ENCODE peak calls at places on chromosomes 2 and 18, in seven cellular contexts. One of them, this sample, is unnamed.

GRCh38 chr2:191291471-191291870 is 46.3 kb downstream of the MYO1B start:
- DNase-seq in MCF 10A: no peak
- DNase-seq in H1: no peak
- DNase-seq in hepatocyte: no peak
- DNase-seq in PC-9: no peak
- DNase-seq in cardiac fibroblast: no peak
- DNase-seq in neural progenitor cell: no peak
- DNase-seq in this sample: no peak

GRCh38 chr2:192515937-192516336 is 321.2 kb upstream of the TMEFF2 start:
- DNase-seq in MCF 10A: no peak
- DNase-seq in neural progenitor cell: no peak
- DNase-seq in H1: no peak
- DNase-seq in cardiac fibroblast: no peak
- DNase-seq in hepatocyte: no peak
- DNase-seq in PC-9: no peak
- DNase-seq in this sample: no peak

GRCh38 chr2:82198809-82199492 is 1894.4 kb upstream of the LRRTM1 start:
- DNase-seq in PC-9: no peak
- DNase-seq in neural progenitor cell: no peak
- DNase-seq in cardiac fibroblast: no peak
- DNase-seq in MCF 10A: no peak
- DNase-seq in hepatocyte: no peak
- DNase-seq in H1: no peak
- DNase-seq in this sample: no peak

GRCh38 chr18:63166142-63166541 is 153.4 kb downstream of the BCL2 start:
- DNase-seq in PC-9: no peak
- DNase-seq in neural progenitor cell: no peak
- DNase-seq in H1: no peak
- DNase-seq in cardiac fibroblast: no peak
- DNase-seq in MCF 10A: no peak
- DNase-seq in hepatocyte: no peak
- DNase-seq in this sample: no peak

GRCh38 chr2:207202645-207203044 is 36.9 kb upstream of the KLF7 start:
- DNase-seq in MCF 10A: peak; percentile 78
- DNase-seq in cardiac fibroblast: peak; percentile 54
- DNase-seq in hepatocyte: peak; percentile 68
- DNase-seq in H1: no peak
- DNase-seq in neural progenitor cell: peak; percentile 79
- DNase-seq in PC-9: peak; percentile 10
- DNase-seq in this sample: peak; percentile 46

GRCh38 chr2:142010871-142011270 is 119.9 kb downstream of the LRP1B start:
- DNase-seq in H1: no peak
- DNase-seq in hepatocyte: no peak
- DNase-seq in cardiac fibroblast: no peak
- DNase-seq in neural progenitor cell: no peak
- DNase-seq in MCF 10A: no peak
- DNase-seq in PC-9: no peak
- DNase-seq in this sample: no peak

GRCh38 chr18:11498821-11499220 is 110.6 kb upstream of the SLC35G4 start:
- DNase-seq in MCF 10A: peak; percentile 38
- DNase-seq in H1: no peak
- DNase-seq in hepatocyte: no peak
- DNase-seq in cardiac fibroblast: no peak
- DNase-seq in neural progenitor cell: no peak
- DNase-seq in PC-9: no peak
- DNase-seq in this sample: peak; percentile 47

GRCh38 chr2:207792244-207792785 is 22.6 kb upstream of the FZD5 start:
- DNase-seq in cardiac fibroblast: peak; percentile 76
- DNase-seq in PC-9: peak; percentile 49
- DNase-seq in hepatocyte: no peak
- DNase-seq in MCF 10A: peak; percentile 77
- DNase-seq in neural progenitor cell: no peak
- DNase-seq in H1: no peak
- DNase-seq in this sample: peak; percentile 71

GRCh38 chr2:215528555-215528954 is 92.7 kb upstream of the FN1 start:
- DNase-seq in cardiac fibroblast: peak; percentile 92
- DNase-seq in PC-9: no peak
- DNase-seq in H1: no peak
- DNase-seq in neural progenitor cell: no peak
- DNase-seq in hepatocyte: peak; percentile 10
- DNase-seq in MCF 10A: peak; percentile 73
- DNase-seq in this sample: peak; percentile 100

GRCh38 chr2:67032091-67032490 is 365.0 kb upstream of the ETAA1 start:
- DNase-seq in neural progenitor cell: no peak
- DNase-seq in H1: no peak
- DNase-seq in hepatocyte: no peak
- DNase-seq in cardiac fibroblast: peak; percentile 39
- DNase-seq in PC-9: no peak
- DNase-seq in MCF 10A: peak; percentile 18
- DNase-seq in this sample: peak; percentile 27

GRCh38 chr2:237358721-237359595 is 55.0 kb downstream of the COL6A3 start:
- DNase-seq in H1: no peak
- DNase-seq in cardiac fibroblast: no peak
- DNase-seq in PC-9: no peak
- DNase-seq in hepatocyte: no peak
- DNase-seq in MCF 10A: no peak
- DNase-seq in neural progenitor cell: no peak
- DNase-seq in this sample: no peak

GRCh38 chr2:12501469-12502147 is 215.1 kb upstream of the TRIB2 start:
- DNase-seq in H1: no peak
- DNase-seq in hepatocyte: no peak
- DNase-seq in MCF 10A: no peak
- DNase-seq in neural progenitor cell: no peak
- DNase-seq in PC-9: no peak
- DNase-seq in cardiac fibroblast: peak; percentile 49
- DNase-seq in this sample: peak; percentile 34

GRCh38 chr2:147623328-147623727 is 221.5 kb upstream of the ACVR2A start:
- DNase-seq in MCF 10A: no peak
- DNase-seq in neural progenitor cell: no peak
- DNase-seq in cardiac fibroblast: no peak
- DNase-seq in hepatocyte: no peak
- DNase-seq in H1: no peak
- DNase-seq in PC-9: no peak
- DNase-seq in this sample: no peak

GRCh38 chr2:76870581-76870980 is 651.6 kb downstream of the LRRTM4 start:
- DNase-seq in PC-9: no peak
- DNase-seq in MCF 10A: peak; percentile 8
- DNase-seq in H1: no peak
- DNase-seq in hepatocyte: no peak
- DNase-seq in cardiac fibroblast: peak; percentile 35
- DNase-seq in neural progenitor cell: no peak
- DNase-seq in this sample: peak; percentile 37

GRCh38 chr18:44423826-44424225 is 256.9 kb upstream of the SETBP1 start:
- DNase-seq in PC-9: no peak
- DNase-seq in hepatocyte: no peak
- DNase-seq in neural progenitor cell: peak; percentile 11
- DNase-seq in H1: no peak
- DNase-seq in cardiac fibroblast: no peak
- DNase-seq in MCF 10A: no peak
- DNase-seq in this sample: no peak

GRCh38 chr2:237734905-237735623 is 63.5 kb upstream of the RBM44 start:
- DNase-seq in neural progenitor cell: no peak
- DNase-seq in MCF 10A: no peak
- DNase-seq in PC-9: no peak
- DNase-seq in hepatocyte: no peak
- DNase-seq in cardiac fibroblast: no peak
- DNase-seq in H1: no peak
- DNase-seq in this sample: no peak

GRCh38 chr2:147469471-147469870 is 375.4 kb upstream of the ACVR2A start:
- DNase-seq in PC-9: no peak
- DNase-seq in neural progenitor cell: peak; percentile 87
- DNase-seq in hepatocyte: no peak
- DNase-seq in MCF 10A: no peak
- DNase-seq in H1: peak; percentile 41
- DNase-seq in cardiac fibroblast: no peak
- DNase-seq in this sample: no peak

GRCh38 chr2:54206596-54206995 is 49.4 kb downstream of the TSPYL6 start:
- DNase-seq in cardiac fibroblast: peak; percentile 68
- DNase-seq in H1: no peak
- DNase-seq in PC-9: no peak
- DNase-seq in neural progenitor cell: peak; percentile 7
- DNase-seq in hepatocyte: peak; percentile 13
- DNase-seq in MCF 10A: peak; percentile 55
- DNase-seq in this sample: peak; percentile 63

GRCh38 chr18:28086530-28087172 is 90.3 kb downstream of the CDH2 start:
- DNase-seq in cardiac fibroblast: peak; percentile 75
- DNase-seq in MCF 10A: peak; percentile 51
- DNase-seq in hepatocyte: no peak
- DNase-seq in PC-9: no peak
- DNase-seq in H1: no peak
- DNase-seq in neural progenitor cell: peak; percentile 62
- DNase-seq in this sample: peak; percentile 60

GRCh38 chr18:48454146-48454796 is 45.1 kb upstream of the ZBTB7C start:
- DNase-seq in neural progenitor cell: no peak
- DNase-seq in PC-9: no peak
- DNase-seq in hepatocyte: no peak
- DNase-seq in cardiac fibroblast: no peak
- DNase-seq in H1: no peak
- DNase-seq in MCF 10A: no peak
- DNase-seq in this sample: no peak

GRCh38 chr2:108449410-108450200 is 599 bp downstream of the GCC2 start:
- DNase-seq in PC-9: peak; percentile 17
- DNase-seq in hepatocyte: peak; percentile 36
- DNase-seq in neural progenitor cell: no peak
- DNase-seq in cardiac fibroblast: peak; percentile 47
- DNase-seq in MCF 10A: no peak
- DNase-seq in H1: no peak
- DNase-seq in this sample: peak; percentile 27

GRCh38 chr2:235831755-235832154 is 336.4 kb downstream of the GBX2 start:
- DNase-seq in MCF 10A: no peak
- DNase-seq in PC-9: no peak
- DNase-seq in cardiac fibroblast: no peak
- DNase-seq in hepatocyte: no peak
- DNase-seq in neural progenitor cell: no peak
- DNase-seq in H1: no peak
- DNase-seq in this sample: no peak

GRCh38 chr2:3379647-3380534 is at the start of gene TRAPPC12:
- DNase-seq in H1: peak; percentile 77
- DNase-seq in cardiac fibroblast: peak; percentile 82
- DNase-seq in neural progenitor cell: peak; percentile 90
- DNase-seq in hepatocyte: peak; percentile 96
- DNase-seq in PC-9: peak; percentile 93
- DNase-seq in MCF 10A: peak; percentile 93
- DNase-seq in this sample: peak; percentile 78

GRCh38 chr2:3377279-3377611 is 373 bp downstream of the EIPR1 start:
- DNase-seq in cardiac fibroblast: peak; percentile 50
- DNase-seq in neural progenitor cell: no peak
- DNase-seq in hepatocyte: no peak
- DNase-seq in MCF 10A: peak; percentile 41
- DNase-seq in H1: no peak
- DNase-seq in PC-9: no peak
- DNase-seq in this sample: peak; percentile 58

GRCh38 chr2:3376821-3377220 is 797 bp downstream of the EIPR1 start:
- DNase-seq in MCF 10A: no peak
- DNase-seq in H1: no peak
- DNase-seq in PC-9: no peak
- DNase-seq in hepatocyte: no peak
- DNase-seq in neural progenitor cell: no peak
- DNase-seq in cardiac fibroblast: no peak
- DNase-seq in this sample: no peak

GRCh38 chr2:3379339-3379646 is 201 bp upstream of the TRAPPC12 start:
- DNase-seq in neural progenitor cell: no peak
- DNase-seq in cardiac fibroblast: no peak
- DNase-seq in H1: no peak
- DNase-seq in hepatocyte: no peak
- DNase-seq in PC-9: no peak
- DNase-seq in MCF 10A: no peak
- DNase-seq in this sample: no peak

GRCh38 chr2:3377612-3378432 is at the start of gene EIPR1:
- DNase-seq in MCF 10A: peak; percentile 99
- DNase-seq in H1: peak; percentile 93
- DNase-seq in PC-9: peak; percentile 97
- DNase-seq in hepatocyte: peak; percentile 98
- DNase-seq in neural progenitor cell: peak; percentile 97
- DNase-seq in cardiac fibroblast: peak; percentile 98
- DNase-seq in this sample: peak; percentile 98
- TF ChIP-seq CTCF in MCF 10A: no peak
- TF ChIP-seq CTCF in H1: no peak
- TF ChIP-seq CTCF in PC-9: no peak
- TF ChIP-seq CTCF in hepatocyte: no peak
- TF ChIP-seq CTCF in neural progenitor cell: no peak
- TF ChIP-seq CTCF in cardiac fibroblast: no peak
- TF ChIP-seq CTCF in this sample: no peak

GRCh38 chr18:34025172-34025801 is 199.4 kb downstream of the NOL4 start:
- DNase-seq in neural progenitor cell: no peak
- DNase-seq in hepatocyte: no peak
- DNase-seq in PC-9: no peak
- DNase-seq in MCF 10A: no peak
- DNase-seq in cardiac fibroblast: no peak
- DNase-seq in H1: no peak
- DNase-seq in this sample: no peak
- TF ChIP-seq CTCF in neural progenitor cell: no peak
- TF ChIP-seq CTCF in hepatocyte: no peak
- TF ChIP-seq CTCF in PC-9: no peak
- TF ChIP-seq CTCF in MCF 10A: no peak
- TF ChIP-seq CTCF in cardiac fibroblast: no peak
- TF ChIP-seq CTCF in H1: no peak
- TF ChIP-seq CTCF in this sample: no peak

GRCh38 chr18:79786781-79787526 is 10.8 kb upstream of the KCNG2 start:
- DNase-seq in PC-9: no peak
- DNase-seq in neural progenitor cell: no peak
- DNase-seq in H1: no peak
- DNase-seq in hepatocyte: no peak
- DNase-seq in MCF 10A: peak; percentile 83
- DNase-seq in cardiac fibroblast: peak; percentile 68
- DNase-seq in this sample: peak; percentile 81

GRCh38 chr18:79789091-79789891 is 8.4 kb upstream of the KCNG2 start:
- DNase-seq in neural progenitor cell: no peak
- DNase-seq in MCF 10A: no peak
- DNase-seq in PC-9: no peak
- DNase-seq in cardiac fibroblast: no peak
- DNase-seq in hepatocyte: no peak
- DNase-seq in H1: no peak
- DNase-seq in this sample: no peak

GRCh38 chr18:79789901-79790885 is 7.5 kb upstream of the KCNG2 start:
- DNase-seq in H1: no peak
- DNase-seq in cardiac fibroblast: no peak
- DNase-seq in hepatocyte: no peak
- DNase-seq in MCF 10A: no peak
- DNase-seq in neural progenitor cell: no peak
- DNase-seq in PC-9: no peak
- DNase-seq in this sample: no peak

GRCh38 chr18:79787527-79788095 is 10.1 kb upstream of the KCNG2 start:
- DNase-seq in hepatocyte: no peak
- DNase-seq in cardiac fibroblast: no peak
- DNase-seq in H1: no peak
- DNase-seq in neural progenitor cell: no peak
- DNase-seq in MCF 10A: no peak
- DNase-seq in PC-9: no peak
- DNase-seq in this sample: no peak

GRCh38 chr18:79788096-79789085 is 9.3 kb upstream of the KCNG2 start:
- DNase-seq in cardiac fibroblast: peak; percentile 42
- DNase-seq in MCF 10A: no peak
- DNase-seq in hepatocyte: no peak
- DNase-seq in PC-9: no peak
- DNase-seq in H1: no peak
- DNase-seq in neural progenitor cell: peak; percentile 49
- DNase-seq in this sample: no peak
- TF ChIP-seq CTCF in cardiac fibroblast: no peak
- TF ChIP-seq CTCF in MCF 10A: no peak
- TF ChIP-seq CTCF in hepatocyte: no peak
- TF ChIP-seq CTCF in PC-9: no peak
- TF ChIP-seq CTCF in H1: no peak
- TF ChIP-seq CTCF in neural progenitor cell: peak; percentile 33
- TF ChIP-seq CTCF in this sample: no peak

GRCh38 chr2:128681351-128681906 is 362.8 kb upstream of the HS6ST1 start:
- DNase-seq in neural progenitor cell: no peak
- DNase-seq in cardiac fibroblast: no peak
- DNase-seq in H1: no peak
- DNase-seq in MCF 10A: no peak
- DNase-seq in PC-9: no peak
- DNase-seq in hepatocyte: no peak
- DNase-seq in this sample: no peak
- TF ChIP-seq CTCF in neural progenitor cell: peak; percentile 19
- TF ChIP-seq CTCF in cardiac fibroblast: no peak
- TF ChIP-seq CTCF in H1: peak; percentile 65
- TF ChIP-seq CTCF in MCF 10A: no peak
- TF ChIP-seq CTCF in PC-9: no peak
- TF ChIP-seq CTCF in hepatocyte: no peak
- TF ChIP-seq CTCF in this sample: no peak